ENCODE peak calls at places on chromosomes 3 and 15, in eight cellular contexts. C is lower leg skin, A is stomach, K is spleen, Y is heart left ventricle, J is sigmoid colon, R is A549, S is IMR-90. E is an unnamed sample.

GRCh38 chr3:13141991-13142412 is 68.8 kb upstream of the IQSEC1 start:
- DNase-seq in C (no peak), A (no peak), K (peak), Y (no peak), J (peak), R (no peak), S (peak), E (no peak)

GRCh38 chr15:78715930-78716329 is 74.9 kb upstream of the CHRNB4 start:
- DNase-seq in C (no peak), A (no peak), K (no peak), Y (no peak), J (no peak), R (peak), S (peak), E (no peak)

GRCh38 chr3:173745952-173746682 is 348.6 kb downstream of the NLGN1 start:
- DNase-seq in C (no peak), A (no peak), K (no peak), Y (no peak), J (no peak), R (no peak), S (peak), E (no peak)

GRCh38 chr3:82281205-82281604 is 519.8 kb upstream of the GBE1 start:
- DNase-seq in C (no peak), A (no peak), K (no peak), Y (no peak), J (no peak), R (no peak), S (no peak), E (no peak)

GRCh38 chr3:9168230-9168629 is 81.2 kb downstream of the SRGAP3 start:
- DNase-seq in C (no peak), A (no peak), K (peak), Y (no peak), J (no peak), R (no peak), S (no peak), E (no peak)

GRCh38 chr3:100063929-100064461 is 50.3 kb downstream of the FILIP1L start:
- DNase-seq in C (no peak), A (no peak), K (no peak), Y (no peak), J (no peak), R (no peak), S (peak), E (no peak)

GRCh38 chr3:73363093-73363492 is 261.6 kb downstream of the PDZRN3 start:
- DNase-seq in C (no peak), A (no peak), K (no peak), Y (no peak), J (no peak), R (no peak), S (no peak), E (no peak)

GRCh38 chr15:101499863-101500713 is 10.6 kb upstream of the PCSK6 start:
- DNase-seq in C (peak), A (peak), K (peak), Y (peak), J (peak), R (no peak), S (no peak), E (peak)

DNA sequence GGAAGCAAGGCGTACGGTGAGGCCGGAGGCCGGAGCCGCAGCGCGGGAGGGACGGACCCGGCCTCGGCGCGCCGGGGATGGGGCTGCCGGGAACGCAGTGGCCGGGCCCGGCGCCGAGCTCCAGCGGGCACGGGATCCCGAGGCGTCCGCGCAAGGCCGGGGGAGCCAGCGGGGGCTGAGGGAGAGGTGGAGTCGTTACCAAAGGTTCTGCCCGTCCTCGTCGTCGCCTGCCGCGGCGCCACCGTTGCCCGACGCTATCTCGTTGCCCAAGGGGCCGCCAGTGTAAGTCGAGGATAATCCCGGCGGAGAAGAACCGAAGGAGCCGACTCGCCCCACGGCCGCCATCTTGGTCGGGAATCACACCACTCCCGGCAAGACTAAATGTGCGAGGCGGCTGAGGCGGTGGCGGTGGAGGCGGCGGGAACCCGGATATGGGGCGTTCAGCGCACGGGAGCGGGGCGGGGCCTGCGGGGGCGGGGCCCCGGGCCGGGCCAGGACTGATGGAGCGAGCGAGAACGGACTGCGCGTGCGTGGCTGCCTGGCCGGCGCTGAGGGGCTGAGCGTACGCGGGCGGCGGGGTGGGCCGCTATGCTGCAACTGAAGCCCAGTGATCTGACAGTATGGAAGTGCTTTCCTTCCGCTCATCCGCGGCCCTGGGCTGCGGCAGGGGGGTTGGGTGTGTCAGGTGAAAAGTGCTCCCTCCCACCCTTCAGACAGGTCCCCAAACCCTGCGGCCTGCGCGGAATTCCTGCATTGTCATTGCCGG is at the start of gene DYNC1LI1:
- DNase-seq in C (peak), A (peak), K (peak), Y (peak), J (peak), R (peak), S (peak), E (peak)
- TF ChIP-seq POLR2A in C (no peak), A (peak), K (peak), Y (peak), J (peak), R (peak), S (peak), E (peak)

GRCh38 chr15:63491979-63492378 is 12.4 kb upstream of the USP3 start:
- DNase-seq in C (no peak), A (no peak), K (no peak), Y (no peak), J (no peak), R (no peak), S (peak), E (no peak)

GRCh38 chr15:63489352-63489751 is 15.0 kb upstream of the USP3 start:
- DNase-seq in C (no peak), A (no peak), K (no peak), Y (no peak), J (no peak), R (no peak), S (no peak), E (no peak)

GRCh38 chr15:63490345-63491034 is 13.9 kb upstream of the USP3 start:
- DNase-seq in C (no peak), A (no peak), K (peak), Y (no peak), J (no peak), R (no peak), S (no peak), E (no peak)

GRCh38 chr15:63492541-63493077 is 11.8 kb upstream of the USP3 start:
- DNase-seq in C (no peak), A (no peak), K (no peak), Y (no peak), J (no peak), R (no peak), S (peak), E (no peak)

GRCh38 chr15:63491116-63491817 is 13.1 kb upstream of the USP3 start:
- DNase-seq in C (no peak), A (no peak), K (peak), Y (no peak), J (no peak), R (no peak), S (no peak), E (no peak)
- TF ChIP-seq POLR2A in C (no peak), A (no peak), K (no peak), Y (no peak), J (no peak), R (no peak), S (no peak), E (no peak)

DNA sequence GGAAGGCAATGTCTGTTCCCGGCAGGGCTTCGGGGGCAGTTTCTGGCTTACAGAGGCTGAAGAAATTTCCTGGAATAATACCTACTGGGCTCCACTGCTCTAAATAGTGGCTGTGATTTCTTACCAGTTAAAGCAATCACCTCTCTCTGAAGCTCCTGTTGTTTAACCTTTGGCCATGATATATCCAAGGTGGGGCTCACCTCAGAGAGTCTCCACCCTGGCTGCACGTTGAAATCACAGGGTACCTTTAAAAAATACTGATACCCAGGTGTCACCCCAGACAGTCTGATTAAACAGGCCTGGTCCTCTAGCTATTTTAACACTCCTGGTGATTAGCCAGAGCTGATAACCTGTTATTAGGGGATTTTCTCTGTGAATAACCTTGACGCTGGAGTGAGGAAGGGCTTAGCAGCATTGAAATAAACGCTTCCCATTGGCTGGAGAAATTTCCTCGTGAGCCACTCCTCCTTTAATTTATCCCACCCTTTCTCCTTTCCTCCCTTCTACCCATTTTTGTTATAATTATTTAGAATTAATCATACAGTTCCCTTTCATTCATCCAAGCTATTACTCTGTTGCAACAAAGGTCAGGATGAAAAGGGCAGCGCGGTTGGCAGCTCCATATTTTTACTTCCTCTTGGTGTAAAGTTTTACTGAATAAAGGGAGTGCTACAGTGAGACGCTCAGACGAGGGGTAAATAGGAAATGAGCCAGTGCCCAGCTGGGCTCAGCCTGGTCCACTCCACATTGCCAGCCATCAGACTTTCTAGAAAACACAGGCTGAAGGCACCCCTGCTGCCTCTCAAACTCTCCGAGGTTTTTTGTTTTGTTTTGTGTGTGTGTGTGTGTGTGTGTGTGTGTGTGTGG is 22.1 kb upstream of the ZBTB38 start:
- DNase-seq in C (no peak), A (no peak), K (no peak), Y (no peak), J (no peak), R (no peak), S (no peak), E (no peak)
- TF ChIP-seq POLR2A in C (no peak), A (no peak), K (no peak), Y (no peak), J (no peak), R (no peak), S (no peak), E (no peak)

GRCh38 chr3:49244589-49245205 is 32.3 kb downstream of the C3orf62 start:
- DNase-seq in C (no peak), A (no peak), K (no peak), Y (no peak), J (peak), R (peak), S (peak), E (no peak)
- TF ChIP-seq POLR2A in C (no peak), A (no peak), K (no peak), Y (no peak), J (no peak), R (no peak), S (no peak), E (no peak)